ENCODE peak calls at places on chromosomes 7 and 10, in five cellular contexts. Y, E, W, H and Q are unnamed samples.

GRCh38 chr10:76723781-76724336 is 913.7 kb downstream of the KCNMA1 start:
- DNase-seq in W (no peak), E (no peak), Y (no peak), H (no peak), Q (no peak)

GRCh38 chr10:114684822-114685209 is 26.7 kb upstream of the ABLIM1 start:
- DNase-seq in E (no peak), W (no peak), H (peak; percentile 79), Y (no peak), Q (peak; percentile 89)

GRCh38 chr7:128270799-128271411 is 29.8 kb downstream of the LEP start:
- DNase-seq in Y (no peak), W (no peak), E (no peak), H (no peak), Q (no peak)

GRCh38 chr7:69800495-69800894 is 202.2 kb downstream of the AUTS2 start:
- DNase-seq in H (no peak), E (no peak), Y (no peak), W (no peak), Q (peak; percentile 51)

GRCh38 chr10:79222186-79222585 is 125.1 kb upstream of the PPIF start:
- DNase-seq in Y (no peak), H (no peak), E (no peak), W (no peak), Q (no peak)

GRCh38 chr7:96314402-96315108 is 7.3 kb downstream of the SLC25A13 start:
- DNase-seq in Y (no peak), E (no peak), W (no peak), H (peak; percentile 40), Q (peak; percentile 84)

GRCh38 chr10:126253613-126254002 is 134.7 kb downstream of the ADAM12 start:
- DNase-seq in Y (no peak), E (no peak), H (no peak), W (no peak), Q (no peak)

GRCh38 chr10:99779335-99779734 is 3.1 kb upstream of the ABCC2 start:
- DNase-seq in E (no peak), Y (no peak), H (peak; percentile 93), W (no peak), Q (peak; percentile 72)

GRCh38 chr7:105388373-105389089 is at the start of gene SRPK2:
- DNase-seq in Y (peak; percentile 71), E (peak; percentile 91), W (peak; percentile 37), H (peak; percentile 73), Q (peak; percentile 83)

GRCh38 chr10:3995302-3996210 is 210.5 kb upstream of the KLF6 start:
- DNase-seq in W (no peak), E (no peak), H (peak; percentile 83), Y (no peak), Q (peak; percentile 57)

GRCh38 chr7:76409537-76409936 is at the start of gene SSC4D:
- DNase-seq in H (no peak), W (no peak), Y (no peak), E (no peak), Q (no peak)

GRCh38 chr7:100211342-100211780 is 8.4 kb upstream of the PVRIG start:
- DNase-seq in Y (peak; percentile 61), H (no peak), W (no peak), E (no peak), Q (no peak)

GRCh38 chr7:149404396-149404795 is 56.5 kb downstream of the ZNF777 start:
- DNase-seq in E (no peak), H (no peak), W (no peak), Y (no peak), Q (no peak)

GRCh38 chr7:47401571-47402570 is 180.0 kb downstream of the TNS3 start:
- DNase-seq in H (no peak), E (peak; percentile 36), Y (no peak), W (no peak), Q (no peak)

GRCh38 chr10:129968937-129969527 is 5.0 kb upstream of the EBF3 start:
- DNase-seq in Y (no peak), E (no peak), H (peak; percentile 45), W (no peak), Q (peak; percentile 53)

GRCh38 chr10:80411267-80411668 is 2.9 kb downstream of the PRXL2A start:
- DNase-seq in E (no peak), H (peak; percentile 16), W (no peak), Y (no peak), Q (peak; percentile 74)

GRCh38 chr10:96275685-96276418 is 4.5 kb upstream of the BLNK start:
- DNase-seq in Y (no peak), E (no peak), H (no peak), W (no peak), Q (peak; percentile 10)

GRCh38 chr10:86972613-86973380 is 4.5 kb downstream of the ADIRF start:
- DNase-seq in Y (no peak), H (no peak), W (no peak), E (no peak), Q (no peak)

GRCh38 chr7:157266272-157266671 is 70.5 kb upstream of the DNAJB6 start:
- DNase-seq in H (peak; percentile 82), E (no peak), W (no peak), Y (no peak), Q (no peak)

GRCh38 chr7:78472519-78472918 is 673.9 kb downstream of the PHTF2 start:
- DNase-seq in W (no peak), E (no peak), H (peak; percentile 45), Y (no peak), Q (peak; percentile 72)

GRCh38 chr7:74579800-74580685 is 77.5 kb upstream of the GTF2I start:
- DNase-seq in Y (no peak), E (no peak), W (no peak), H (no peak), Q (peak; percentile 58)

GRCh38 chr10:68276224-68276623 is 44.3 kb upstream of the ATOH7 start:
- DNase-seq in E (no peak), Y (no peak), H (no peak), W (no peak), Q (no peak)

GRCh38 chr7:141706394-141707064 is 1.6 kb upstream of the WEE2 start:
- DNase-seq in H (no peak), E (no peak), Y (no peak), W (no peak), Q (no peak)

GRCh38 chr10:12469345-12469744 is 120.0 kb downstream of the CAMK1D start:
- DNase-seq in H (no peak), W (no peak), E (no peak), Y (no peak), Q (no peak)

GRCh38 chr10:17249820-17250219 is 21.8 kb downstream of the VIM start:
- DNase-seq in E (no peak), H (peak; percentile 69), Y (no peak), W (no peak), Q (peak; percentile 52)

GRCh38 chr10:104317195-104318095 is 20.8 kb downstream of the ITPRIP start:
- DNase-seq in H (no peak), E (no peak), Y (no peak), W (no peak), Q (peak; percentile 51)

GRCh38 chr7:132030161-132030568 is 473.7 kb upstream of the PODXL start:
- DNase-seq in W (no peak), E (no peak), Y (no peak), H (no peak), Q (peak; percentile 16)

GRCh38 chr7:42671627-42672026 is 240.2 kb downstream of the C7orf25 start:
- DNase-seq in W (no peak), E (no peak), H (peak; percentile 55), Y (no peak), Q (no peak)

GRCh38 chr7:151406051-151406875 is 3.6 kb downstream of the WDR86 start:
- DNase-seq in H (no peak), E (no peak), Y (no peak), W (no peak), Q (no peak)

GRCh38 chr10:86057708-86058107 is 308.9 kb downstream of the GRID1 start:
- DNase-seq in Y (no peak), H (no peak), E (no peak), W (no peak), Q (no peak)

GRCh38 chr7:64951250-64951848 is 39.5 kb downstream of the ZNF117 start:
- DNase-seq in Y (peak; percentile 43), W (no peak), H (peak; percentile 56), E (no peak), Q (peak; percentile 55)

GRCh38 chr7:111312966-111313365 is 222.0 kb downstream of the LRRN3 start:
- DNase-seq in H (peak; percentile 17), E (no peak), Y (no peak), W (no peak), Q (peak; percentile 37)

GRCh38 chr7:18958627-18959026 is 158.8 kb downstream of the TWIST1 start:
- DNase-seq in Y (no peak), E (no peak), W (no peak), H (peak; percentile 67), Q (peak; percentile 11)

GRCh38 chr10:62614389-62615157 is 189.9 kb upstream of the ADO start:
- DNase-seq in E (peak; percentile 68), H (peak; percentile 71), W (no peak), Y (no peak), Q (peak; percentile 80)